ENCODE peak calls at places on chromosomes 16 and 17, in six cellular contexts. P, N, Q, F, Y and W are unnamed samples.
A peak's percentile ranks its signal among the peaks of the same experiment; 100 is the strongest.

GRCh38 chr16:1979271-1980025 is 1.8 kb downstream of the NOXO1 start:
- DNase-seq in F (peak; percentile 86), Q (peak; percentile 88), P (no peak), N (no peak), Y (no peak), W (no peak)

GRCh38 chr16:81752225-81752875 is 26.7 kb upstream of the PLCG2 start:
- DNase-seq in Y (peak; percentile 10), P (no peak), Q (no peak), N (no peak), F (no peak), W (no peak)

GRCh38 chr17:2631211-2631610 is 37.8 kb downstream of the PAFAH1B1 start:
- DNase-seq in P (no peak), F (no peak), Q (no peak), Y (no peak), N (no peak), W (no peak)

GRCh38 chr17:56317351-56318208 is 164.3 kb downstream of the ANKFN1 start:
- DNase-seq in P (no peak), Q (no peak), F (no peak), N (no peak), Y (no peak), W (peak; percentile 47)

GRCh38 chr17:44152875-44153274 is 11.1 kb downstream of the HROB start:
- DNase-seq in F (no peak), Y (no peak), P (no peak), Q (no peak), N (no peak), W (no peak)

GRCh38 chr16:12303649-12304048 is 327.1 kb downstream of the SNX29 start:
- DNase-seq in Q (no peak), P (no peak), N (no peak), F (no peak), Y (no peak), W (no peak)

GRCh38 chr17:57120814-57121213 is 35.8 kb downstream of the AKAP1 start:
- DNase-seq in P (no peak), N (no peak), F (peak; percentile 30), Y (no peak), Q (no peak), W (no peak)

GRCh38 chr16:22631264-22631663 is 120.6 kb downstream of the NPIPB5 start:
- DNase-seq in F (no peak), Y (no peak), Q (no peak), N (no peak), P (no peak), W (no peak)

GRCh38 chr17:68777856-68778694 is 176.9 kb upstream of the FAM20A start:
- DNase-seq in Q (no peak), F (peak; percentile 27), Y (no peak), P (no peak), N (no peak), W (no peak)

GRCh38 chr16:77183137-77183536 is 7.9 kb upstream of the MON1B start:
- DNase-seq in P (no peak), Q (no peak), F (no peak), Y (peak; percentile 28), N (no peak), W (no peak)

GRCh38 chr16:47574091-47575054 is 113.2 kb downstream of the PHKB start:
- DNase-seq in Y (peak; percentile 69), N (peak; percentile 48), Q (no peak), F (no peak), P (no peak), W (no peak)

GRCh38 chr17:41678907-41679739 is 9.6 kb upstream of the EIF1 start:
- DNase-seq in F (no peak), Y (peak; percentile 35), N (peak; percentile 96), P (no peak), Q (no peak), W (peak; percentile 63)

GRCh38 chr16:86217001-86217890 is 293.1 kb upstream of the FOXF1 start:
- DNase-seq in F (no peak), Q (no peak), N (no peak), P (no peak), Y (no peak), W (no peak)

GRCh38 chr16:15415411-15416070 is 18.8 kb upstream of the BMERB1 start:
- DNase-seq in Y (peak; percentile 45), F (no peak), Q (no peak), P (no peak), N (no peak), W (no peak)

GRCh38 chr16:54107803-54108202 is 178.8 kb downstream of the IRX3 start:
- DNase-seq in N (no peak), Y (no peak), Q (no peak), P (no peak), F (no peak), W (no peak)

GRCh38 chr16:21218135-21218534 is 6.8 kb upstream of the ZP2 start:
- DNase-seq in N (no peak), Q (no peak), P (no peak), F (no peak), Y (peak; percentile 2), W (no peak)

GRCh38 chr17:64355536-64356303 is 34.9 kb downstream of the PECAM1 start:
- DNase-seq in P (peak; percentile 31), N (no peak), Y (peak; percentile 41), F (no peak), Q (no peak), W (peak; percentile 47)

GRCh38 chr16:64225696-64226095 is 896.2 kb downstream of the CDH11 start:
- DNase-seq in P (no peak), Q (no peak), F (no peak), Y (peak; percentile 2), N (no peak), W (no peak)

GRCh38 chr17:9232591-9233270 is 211.4 kb downstream of the NTN1 start:
- DNase-seq in N (no peak), F (no peak), Y (peak; percentile 18), P (no peak), Q (no peak), W (no peak)

GRCh38 chr17:57874434-57875108 is 24.7 kb upstream of the MRPS23 start:
- DNase-seq in F (no peak), P (peak; percentile 78), N (no peak), Q (peak; percentile 90), Y (peak; percentile 94), W (peak; percentile 94)

GRCh38 chr16:24165273-24165672 is 90.9 kb upstream of the CACNG3 start:
- DNase-seq in F (no peak), P (no peak), Y (no peak), Q (no peak), N (no peak), W (no peak)

GRCh38 chr17:83122834-83123233 is 43.4 kb downstream of the METRNL start:
- DNase-seq in Y (no peak), N (no peak), P (no peak), F (no peak), Q (no peak), W (no peak)

GRCh38 chr17:48429156-48429555 is 858 bp downstream of the SKAP1 start:
- DNase-seq in F (no peak), Q (no peak), Y (no peak), N (peak; percentile 61), P (no peak), W (no peak)

GRCh38 chr17:63635787-63636186 is 13.6 kb downstream of the MAP3K3 start:
- DNase-seq in Q (no peak), N (no peak), F (no peak), Y (no peak), P (no peak), W (no peak)

GRCh38 chr17:57823469-57824401 is 26.1 kb downstream of the MRPS23 start:
- DNase-seq in N (no peak), Y (peak; percentile 21), Q (no peak), F (no peak), P (no peak), W (no peak)

GRCh38 chr17:77420804-77421634 is 280.2 kb downstream of the SEC14L1 start:
- DNase-seq in N (peak; percentile 45), F (no peak), P (peak; percentile 72), Y (peak; percentile 94), Q (peak; percentile 78), W (peak; percentile 42)

GRCh38 chr16:82881517-82881916 is 254.7 kb downstream of the CDH13 start:
- DNase-seq in P (no peak), Q (peak; percentile 18), Y (no peak), F (no peak), N (no peak), W (no peak)

GRCh38 chr16:46519063-46519462 is 102.1 kb downstream of the SHCBP1 start:
- DNase-seq in F (no peak), P (no peak), Y (no peak), Q (no peak), N (no peak), W (no peak)

GRCh38 chr17:47663997-47664941 is 14.6 kb downstream of the KPNB1 start:
- DNase-seq in Y (peak; percentile 81), N (peak; percentile 65), Q (peak; percentile 69), P (no peak), F (peak; percentile 62), W (peak; percentile 80)

GRCh38 chr17:30677550-30678254 is 146.8 kb downstream of the CRLF3 start:
- DNase-seq in P (no peak), Q (no peak), Y (no peak), N (no peak), F (no peak), W (no peak)

GRCh38 chr16:5523794-5524193 is 426.2 kb upstream of the EEF2KMT start:
- DNase-seq in Q (peak; percentile 31), F (no peak), N (no peak), Y (no peak), P (no peak), W (no peak)

GRCh38 chr16:88804552-88805339 is 1.2 kb downstream of the CDT1 start:
- DNase-seq in P (no peak), Q (peak; percentile 75), Y (no peak), F (peak; percentile 46), N (no peak), W (no peak)

GRCh38 chr16:73126453-73126853 is 78.5 kb upstream of the ZFHX3 start:
- DNase-seq in N (no peak), Y (peak; percentile 83), P (peak; percentile 65), F (peak; percentile 23), Q (no peak), W (no peak)

GRCh38 chr17:362721-363120 is 10.1 kb upstream of the RPH3AL start:
- DNase-seq in P (no peak), F (no peak), Q (no peak), Y (no peak), N (no peak), W (no peak)

GRCh38 chr17:17784599-17785264 is 52.1 kb downstream of the SREBF1 start:
- DNase-seq in F (no peak), P (no peak), Q (no peak), Y (peak; percentile 52), N (no peak), W (no peak)

GRCh38 chr17:17055286-17056166 is 13.3 kb downstream of the MPRIP start:
- DNase-seq in N (no peak), Q (peak; percentile 51), P (no peak), Y (no peak), F (peak; percentile 30), W (peak; percentile 32)